ENCODE peak calls at places on chromosome 18, in five cellular contexts. P, E, F, W and M are unnamed samples.

GRCh38 chr18:24271381-24272331 is 126.0 kb downstream of the OSBPL1A start:
- DNase-seq in F (peak; percentile 84), W (no peak), P (peak; percentile 9), E (peak; percentile 89), M (peak; percentile 49)

GRCh38 chr18:48992791-48993555 is 42.2 kb upstream of the SMAD7 start:
- DNase-seq in F (no peak), P (peak; percentile 25), E (no peak), W (peak; percentile 13), M (no peak)

GRCh38 chr18:39913790-39914366 is 2041.2 kb upstream of the PIK3C3 start:
- DNase-seq in E (no peak), W (no peak), F (no peak), P (no peak), M (no peak)

GRCh38 chr18:10726198-10727068 is 200.6 kb downstream of the NAPG start:
- DNase-seq in F (no peak), W (no peak), E (no peak), P (no peak), M (no peak)

GRCh38 chr18:8763611-8764010 is 58.3 kb downstream of the MTCL1 start:
- DNase-seq in F (no peak), P (no peak), E (no peak), W (no peak), M (no peak)

GRCh38 chr18:62788111-62788510 is 72.8 kb downstream of the PHLPP1 start:
- DNase-seq in W (no peak), F (no peak), E (no peak), P (no peak), M (no peak)

GRCh38 chr18:79068299-79068945 is 772 bp upstream of the ATP9B start:
- DNase-seq in F (no peak), P (no peak), E (no peak), W (peak; percentile 11), M (no peak)

GRCh38 chr18:13565228-13565627 is 161.1 kb downstream of the FAM210A start:
- DNase-seq in F (no peak), W (no peak), P (no peak), E (no peak), M (no peak)

GRCh38 chr18:3864669-3865298 is 414.8 kb downstream of the TGIF1 start:
- DNase-seq in F (no peak), W (no peak), E (no peak), P (no peak), M (no peak)

GRCh38 chr18:12076424-12077140 is 17.1 kb upstream of the ANKRD62 start:
- DNase-seq in W (no peak), P (peak; percentile 29), F (no peak), E (peak; percentile 90), M (no peak)

GRCh38 chr18:45156941-45157340 is 458.3 kb upstream of the SLC14A2 start:
- DNase-seq in F (no peak), P (no peak), E (no peak), W (no peak), M (no peak)

GRCh38 chr18:44098551-44099098 is 582.1 kb upstream of the SETBP1 start:
- DNase-seq in W (no peak), P (no peak), F (peak; percentile 58), E (no peak), M (no peak)

GRCh38 chr18:10951631-10952544 is 197.5 kb downstream of the PIEZO2 start:
- DNase-seq in W (peak; percentile 67), F (no peak), P (no peak), E (no peak), M (no peak)

GRCh38 chr18:24396082-24396623 is 1.5 kb downstream of the OSBPL1A start:
- DNase-seq in F (no peak), W (no peak), P (no peak), E (no peak), M (no peak)

GRCh38 chr18:34862561-34862960 is 152.5 kb downstream of the DTNA start:
- DNase-seq in E (no peak), P (no peak), F (no peak), W (no peak), M (no peak)
- TF ChIP-seq YY1 in E (no peak), P (no peak), F (no peak), W (no peak), M (no peak)

GRCh38 chr18:71998547-71998946 is 545.6 kb downstream of the CBLN2 start:
- DNase-seq in F (no peak), P (no peak), E (no peak), W (no peak), M (no peak)
- TF ChIP-seq JUND in F (no peak), P (no peak), E (no peak), W (no peak), M (no peak)

GRCh38 chr18:22827741-22828140 is 105.4 kb upstream of the RBBP8 start:
- DNase-seq in E (no peak), W (no peak), F (no peak), P (no peak), M (no peak)

GRCh38 chr18:22827216-22827615 is 105.9 kb upstream of the RBBP8 start:
- DNase-seq in P (no peak), E (no peak), F (no peak), W (no peak), M (no peak)

GRCh38 chr18:22829781-22830180 is 103.3 kb upstream of the RBBP8 start:
- DNase-seq in E (no peak), W (no peak), P (no peak), F (no peak), M (no peak)

GRCh38 chr18:22826726-22827125 is 106.4 kb upstream of the RBBP8 start:
- DNase-seq in P (no peak), F (no peak), E (no peak), W (no peak), M (no peak)

DNA sequence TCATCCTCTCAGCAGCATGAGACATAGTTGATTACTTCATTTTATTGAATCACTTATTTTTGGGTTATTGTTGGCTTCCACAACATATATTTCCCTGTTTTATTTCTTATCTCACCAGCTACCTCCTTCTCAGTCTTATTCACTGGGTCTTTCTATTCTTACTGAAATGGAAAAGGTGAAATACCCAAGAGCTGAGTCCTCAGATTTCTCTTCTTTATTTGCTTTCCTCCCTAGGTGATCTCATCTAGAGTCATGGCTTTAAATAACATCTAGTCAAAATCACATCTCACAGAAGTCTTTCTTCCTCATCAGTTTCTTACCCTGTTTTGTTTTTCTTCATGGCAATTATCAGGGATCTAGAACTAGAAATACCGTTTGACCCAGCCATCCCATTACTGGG is 105.0 kb upstream of the RBBP8 start:
- DNase-seq in E (no peak), P (no peak), W (no peak), F (no peak), M (no peak)
- TF ChIP-seq YY1 in E (no peak), P (no peak), W (no peak), F (no peak), M (no peak)

DNA sequence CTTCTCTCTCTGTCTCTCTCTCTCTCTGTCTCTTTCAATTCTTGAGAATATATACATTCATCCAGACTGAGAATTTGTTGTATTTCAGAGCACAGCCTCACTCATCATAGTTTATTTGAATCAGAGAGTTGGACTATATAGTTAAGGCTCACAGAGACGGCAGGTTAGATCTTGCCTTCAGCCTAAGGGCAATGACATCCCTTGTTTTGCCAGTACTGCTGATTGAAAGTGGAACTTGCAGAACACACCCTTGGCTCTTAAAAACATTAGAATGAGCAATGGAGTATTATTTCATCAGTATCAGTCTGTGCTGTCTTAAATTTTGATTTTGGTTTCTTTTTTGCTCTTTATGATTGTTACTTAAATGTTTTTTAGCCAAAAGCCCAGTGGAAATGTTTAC is 62.0 kb upstream of the DSG1 start:
- DNase-seq in P (no peak), E (no peak), W (no peak), F (no peak), M (no peak)
- TF ChIP-seq JUND in P (no peak), E (no peak), W (no peak), F (no peak), M (no peak)